ENCODE peak calls at places on chromosome 16, in four cellular contexts. V is Ammon's horn; A is T-helper 9 cell; F is activated CD4-positive, alpha-beta T cell treated with anti-CD3 and anti-CD28 coated beads, Interleukin-2, amount 50 U/mL, for 1 hour. L is an unnamed sample.
A peak's percentile ranks its signal among the peaks of the same experiment; 100 is the strongest.

GRCh38 chr16:58026705-58027340 is 1.3 kb downstream of the MMP15 start:
- DNase-seq in A (no peak), V (no peak), F (no peak), L (no peak)

GRCh38 chr16:50469744-50470301 is 78.4 kb upstream of the NKD1 start:
- DNase-seq in V (peak; percentile 58), F (no peak), A (no peak), L (no peak)

GRCh38 chr16:87297918-87298631 is 19.1 kb downstream of the C16orf95 start:
- DNase-seq in F (peak; percentile 34), V (no peak), A (peak; percentile 10), L (peak; percentile 10)

GRCh38 chr16:68284847-68285246 is 20.5 kb downstream of the SLC7A6 start:
- DNase-seq in A (no peak), V (peak; percentile 40), F (no peak), L (no peak)

GRCh38 chr16:19094542-19095365 is 19.0 kb upstream of the ITPRIPL2 start:
- DNase-seq in F (no peak), A (no peak), V (no peak), L (no peak)

GRCh38 chr16:51577621-51578303 is 426.7 kb upstream of the SALL1 start:
- DNase-seq in F (no peak), V (no peak), A (no peak), L (peak; percentile 15)

GRCh38 chr16:4768549-4769305 is 1.8 kb upstream of the ZNF500 start:
- DNase-seq in A (peak; percentile 72), F (peak; percentile 73), V (peak; percentile 98), L (peak; percentile 92)

GRCh38 chr16:3274490-3274889 is 8.8 kb upstream of the ZNF263 start:
- DNase-seq in F (no peak), V (no peak), A (no peak), L (peak; percentile 30)

GRCh38 chr16:83143788-83144187 is 517.0 kb downstream of the CDH13 start:
- DNase-seq in A (no peak), V (no peak), F (no peak), L (peak; percentile 82)